ENCODE peak calls at places on chromosomes 3 and 15, in four cellular contexts. I, B, J and H are unnamed samples.

GRCh38 chr15:29849716-29850115 is 27.4 kb upstream of the TJP1 start:
- DNase-seq in J (no peak), I (no peak), B (no peak), H (no peak)

GRCh38 chr3:30269751-30270445 is 336.5 kb upstream of the TGFBR2 start:
- DNase-seq in B (no peak), J (no peak), I (no peak), H (no peak)

GRCh38 chr15:82122754-82123400 is 77.1 kb upstream of the MEX3B start:
- DNase-seq in B (peak; percentile 58), I (no peak), J (no peak), H (peak; percentile 72)

GRCh38 chr3:43155464-43156121 is 49.7 kb upstream of the POMGNT2 start:
- DNase-seq in I (peak; percentile 42), J (peak; percentile 51), B (peak; percentile 73), H (no peak)

GRCh38 chr15:56763496-56763895 is 30.2 kb upstream of the ZNF280D start:
- DNase-seq in I (no peak), B (no peak), J (no peak), H (no peak)

GRCh38 chr3:157082305-157082981 is 77.5 kb downstream of the CCNL1 start:
- DNase-seq in I (no peak), J (no peak), B (peak; percentile 18), H (no peak)

GRCh38 chr15:72902245-72902928 is 118.8 kb upstream of the ADPGK start:
- DNase-seq in B (no peak), J (no peak), I (no peak), H (no peak)

GRCh38 chr3:71658131-71658530 is 67.1 kb downstream of the EIF4E3 start:
- DNase-seq in J (no peak), I (no peak), B (peak; percentile 7), H (no peak)

GRCh38 chr3:48187579-48188265 is 495 bp downstream of the CDC25A start:
- DNase-seq in B (no peak), J (no peak), I (peak; percentile 59), H (no peak)

GRCh38 chr3:64022451-64023186 is 675 bp downstream of the PSMD6 start:
- DNase-seq in B (no peak), J (no peak), I (no peak), H (no peak)

GRCh38 chr3:101484805-101485620 is 28.0 kb downstream of the SENP7 start:
- DNase-seq in B (no peak), J (no peak), I (no peak), H (no peak)

GRCh38 chr3:44114142-44114541 is 127.5 kb upstream of the TOPAZ1 start:
- DNase-seq in J (peak; percentile 13), I (peak; percentile 75), B (peak; percentile 42), H (no peak)

GRCh38 chr3:36817806-36818205 is 53.5 kb upstream of the DCLK3 start:
- DNase-seq in J (no peak), I (no peak), B (no peak), H (no peak)

GRCh38 chr3:127299276-127299675 is 11.4 kb upstream of the PRR20G start:
- DNase-seq in J (no peak), I (no peak), B (no peak), H (no peak)

GRCh38 chr3:16768956-16769355 is 115.8 kb upstream of the PLCL2 start:
- DNase-seq in J (no peak), I (no peak), B (no peak), H (no peak)

GRCh38 chr3:157913751-157914150 is 192.5 kb downstream of the SHOX2 start:
- DNase-seq in I (no peak), J (no peak), B (no peak), H (no peak)

GRCh38 chr3:184358140-184358767 is 3.2 kb downstream of the CLCN2 start:
- DNase-seq in I (no peak), B (no peak), J (no peak), H (no peak)

GRCh38 chr3:51340989-51341636 is 44.0 kb upstream of the MANF start:
- DNase-seq in B (peak; percentile 29), I (no peak), J (peak; percentile 14), H (no peak)

GRCh38 chr15:40251455-40252140 is 12.7 kb downstream of the PAK6 start:
- DNase-seq in B (no peak), J (no peak), I (no peak), H (no peak)

GRCh38 chr3:114674041-114674440 is 380.2 kb downstream of the TIGIT start:
- DNase-seq in B (no peak), I (no peak), J (no peak), H (no peak)

GRCh38 chr3:86993704-86994103 is 2.8 kb upstream of the VGLL3 start:
- DNase-seq in B (no peak), J (no peak), I (no peak), H (no peak)

GRCh38 chr15:44207643-44208042 is 12.6 kb upstream of the FRMD5 start:
- DNase-seq in B (no peak), I (no peak), J (no peak), H (no peak)

GRCh38 chr3:46129588-46130272 is 78.4 kb downstream of the CCR1 start:
- DNase-seq in I (no peak), J (no peak), B (no peak), H (no peak)

GRCh38 chr15:86743283-86743903 is 663.7 kb downstream of the AGBL1 start:
- DNase-seq in I (peak; percentile 9), B (no peak), J (peak; percentile 1), H (peak; percentile 12)

GRCh38 chr15:48974865-48975264 is 11.1 kb upstream of the SHC4 start:
- DNase-seq in I (peak; percentile 32), B (peak; percentile 8), J (no peak), H (no peak)

GRCh38 chr3:196528639-196529233 is 13.6 kb upstream of the SMCO1 start:
- DNase-seq in B (peak; percentile 42), J (no peak), I (peak; percentile 90), H (no peak)

GRCh38 chr15:35750051-35750450 is 204.1 kb upstream of the DPH6 start:
- DNase-seq in I (no peak), J (no peak), B (no peak), H (no peak)

GRCh38 chr3:65979731-65980130 is 59.0 kb downstream of the MAGI1 start:
- DNase-seq in J (no peak), B (no peak), I (no peak), H (no peak)

GRCh38 chr3:32913790-32914446 is 37.5 kb upstream of the CCR4 start:
- DNase-seq in I (no peak), B (no peak), J (no peak), H (no peak)

GRCh38 chr3:57557088-57557537 is 1.0 kb downstream of the PDE12 start:
- DNase-seq in I (peak; percentile 20), B (no peak), J (peak; percentile 46), H (no peak)

GRCh38 chr15:60751985-60752952 is 273.3 kb upstream of the ICE2 start:
- DNase-seq in I (no peak), J (peak; percentile 96), B (no peak), H (no peak)
- TF ChIP-seq REST in I (no peak), J (no peak), B (no peak), H (no peak)

GRCh38 chr3:6504834-6505233 is 356.1 kb upstream of the GRM7 start:
- DNase-seq in B (no peak), J (no peak), I (no peak), H (no peak)

GRCh38 chr3:6508410-6508759 is 352.5 kb upstream of the GRM7 start:
- DNase-seq in J (no peak), I (no peak), B (no peak), H (no peak)

GRCh38 chr3:6504385-6504784 is 356.5 kb upstream of the GRM7 start:
- DNase-seq in B (no peak), J (no peak), I (no peak), H (no peak)
- TF ChIP-seq TCF7L2 in B (no peak), J (no peak), I (no peak), H (no peak)

GRCh38 chr3:99716463-99716995 is 78.1 kb downstream of the COL8A1 start:
- DNase-seq in J (no peak), B (no peak), I (no peak), H (no peak)
- H3K4me1 ChIP-seq in J (no peaks in the 10 kb centered on the region), B (no peaks in the 10 kb centered on the region), I (no peaks in the 10 kb centered on the region), H (no peaks in the 10 kb centered on the region)

DNA sequence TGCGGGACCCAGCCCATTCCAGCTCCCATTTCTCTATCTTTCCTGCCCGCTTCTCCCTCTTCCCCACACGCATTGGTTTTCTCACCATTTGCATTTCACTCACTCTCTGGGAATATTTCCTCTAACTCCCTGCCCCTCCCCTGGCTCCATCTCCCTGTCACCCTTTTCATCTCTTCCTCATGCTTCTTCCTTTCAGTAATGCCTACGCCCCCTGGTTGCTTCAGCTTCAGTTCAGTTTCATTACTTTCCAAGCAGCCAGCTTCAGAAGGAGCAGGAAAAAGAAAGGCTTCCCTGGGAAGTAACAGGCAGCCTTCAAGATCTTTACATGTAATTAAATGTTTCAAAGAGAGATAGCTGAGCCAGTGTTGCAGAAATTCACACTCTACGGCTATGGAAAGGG is 113.7 kb downstream of the RAB11A start:
- DNase-seq in I (no peak), B (no peak), J (no peak), H (no peak)
- TF ChIP-seq REST in I (no peak), B (no peak), J (no peak), H (no peak)

GRCh38 chr3:182464513-182465145 is 328.7 kb upstream of the ATP11B start:
- DNase-seq in B (no peak), J (peak; percentile 25), I (no peak), H (no peak)
- TF ChIP-seq TCF7L2 in B (no peak), J (no peak), I (no peak), H (no peak)

DNA sequence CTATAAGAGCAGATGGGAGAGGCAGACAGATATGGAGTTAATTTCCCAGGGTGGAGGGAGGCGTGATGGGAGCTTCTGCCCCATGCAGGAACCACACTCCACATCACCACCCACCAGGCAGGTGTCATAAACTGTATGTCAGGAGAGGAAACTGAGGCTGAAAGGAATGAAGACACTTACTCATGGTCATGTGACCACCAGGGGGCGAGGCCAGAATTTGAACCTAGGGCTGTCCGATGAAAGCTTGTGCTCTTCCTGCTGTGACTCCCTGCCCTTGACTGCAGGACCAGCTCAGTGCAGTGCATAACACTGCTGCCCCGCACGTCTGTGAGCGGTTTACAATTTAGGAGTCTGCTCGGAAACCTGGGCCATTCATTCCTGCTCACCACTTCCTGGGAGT is 28.8 kb downstream of the NUP210 start:
- DNase-seq in J (no peak), I (no peak), B (no peak), H (no peak)
- H3K4me1 ChIP-seq in J (peaks cover 46% of the 10 kb centered on the region), I (no peaks in the 10 kb centered on the region), B (no peaks in the 10 kb centered on the region), H (no peaks in the 10 kb centered on the region)